ENCODE peak calls at places on chromosome 16, in four cellular contexts. E, J, A and M are unnamed samples.

GRCh38 chr16:57669476-57670162 is 1.5 kb downstream of the ADGRG3 start:
- DNase-seq in E (peak; percentile 17), J (no peak), A (no peak), M (no peak)

GRCh38 chr16:17375388-17376304 is 95.1 kb downstream of the XYLT1 start:
- DNase-seq in E (no peak), J (no peak), A (no peak), M (no peak)

GRCh38 chr16:66052745-66053144 is 313.7 kb upstream of the CDH5 start:
- DNase-seq in E (no peak), J (no peak), A (no peak), M (peak; percentile 12)

GRCh38 chr16:86662195-86662594 is 83.8 kb downstream of the FOXL1 start:
- DNase-seq in E (no peak), J (no peak), A (no peak), M (peak; percentile 26)

GRCh38 chr16:410516-411178 is 9.0 kb downstream of the DECR2 start:
- DNase-seq in E (no peak), J (no peak), A (no peak), M (no peak)

GRCh38 chr16:12337776-12338655 is 361.5 kb downstream of the SNX29 start:
- DNase-seq in E (no peak), J (no peak), A (no peak), M (peak; percentile 60)

GRCh38 chr16:58426095-58426494 is 33.8 kb downstream of the GINS3 start:
- DNase-seq in E (no peak), J (no peak), A (peak; percentile 45), M (no peak)

GRCh38 chr16:1941924-1942809 is 832 bp downstream of the MSRB1 start:
- DNase-seq in E (peak; percentile 85), J (no peak), A (no peak), M (no peak)

GRCh38 chr16:63877401-63877800 is 1244.5 kb downstream of the CDH11 start:
- DNase-seq in E (no peak), J (no peak), A (no peak), M (no peak)

GRCh38 chr16:85278851-85279250 is 166.6 kb upstream of the CIBAR2 start:
- DNase-seq in E (no peak), J (no peak), A (no peak), M (no peak)

GRCh38 chr16:79887541-79888540 is 287.3 kb upstream of the MAF start:
- DNase-seq in E (no peak), J (no peak), A (no peak), M (no peak)

GRCh38 chr16:89646270-89646669 is 11.2 kb downstream of the CHMP1A start:
- DNase-seq in E (no peak), J (no peak), A (no peak), M (no peak)

GRCh38 chr16:50756466-50756865 is 14.6 kb downstream of the CYLD start:
- DNase-seq in E (no peak), J (no peak), A (no peak), M (no peak)

GRCh38 chr16:66661210-66661560 is 35.4 kb downstream of the CMTM4 start:
- DNase-seq in E (peak; percentile 23), J (no peak), A (no peak), M (no peak)

GRCh38 chr16:8866884-8867482 is 1.8 kb downstream of the CARHSP1 start:
- DNase-seq in E (no peak), J (no peak), A (no peak), M (no peak)
- H3K9ac ChIP-seq in E (peak overlapping the region; percentile 74), J (peak overlapping the region; percentile 80), A (peak overlapping the region; percentile 95), M (peak overlapping the region; percentile 92)

GRCh38 chr16:20910781-20911321 is 10.3 kb downstream of the LYRM1 start:
- DNase-seq in E (peak; percentile 40), J (no peak), A (no peak), M (peak; percentile 92)
- TF ChIP-seq RFX5 in E (no peak), J (no peak), A (no peak), M (no peak)

GRCh38 chr16:14196011-14196410 is 124.9 kb downstream of the MRTFB start:
- DNase-seq in E (no peak), J (no peak), A (no peak), M (peak; percentile 18)
- TF ChIP-seq CHD1 in E (no peak), J (no peak), A (no peak), M (no peak)

GRCh38 chr16:22694887-22695382 is 119.0 kb upstream of the HS3ST2 start:
- DNase-seq in E (no peak), J (no peak), A (no peak), M (peak; percentile 90)

GRCh38 chr16:22692034-22692433 is 121.9 kb upstream of the HS3ST2 start:
- DNase-seq in E (no peak), J (no peak), A (no peak), M (no peak)

GRCh38 chr16:22688930-22689329 is 125.0 kb upstream of the HS3ST2 start:
- DNase-seq in E (no peak), J (no peak), A (no peak), M (no peak)

GRCh38 chr16:22693670-22694340 is 120.2 kb upstream of the HS3ST2 start:
- DNase-seq in E (no peak), J (no peak), A (no peak), M (no peak)

DNA sequence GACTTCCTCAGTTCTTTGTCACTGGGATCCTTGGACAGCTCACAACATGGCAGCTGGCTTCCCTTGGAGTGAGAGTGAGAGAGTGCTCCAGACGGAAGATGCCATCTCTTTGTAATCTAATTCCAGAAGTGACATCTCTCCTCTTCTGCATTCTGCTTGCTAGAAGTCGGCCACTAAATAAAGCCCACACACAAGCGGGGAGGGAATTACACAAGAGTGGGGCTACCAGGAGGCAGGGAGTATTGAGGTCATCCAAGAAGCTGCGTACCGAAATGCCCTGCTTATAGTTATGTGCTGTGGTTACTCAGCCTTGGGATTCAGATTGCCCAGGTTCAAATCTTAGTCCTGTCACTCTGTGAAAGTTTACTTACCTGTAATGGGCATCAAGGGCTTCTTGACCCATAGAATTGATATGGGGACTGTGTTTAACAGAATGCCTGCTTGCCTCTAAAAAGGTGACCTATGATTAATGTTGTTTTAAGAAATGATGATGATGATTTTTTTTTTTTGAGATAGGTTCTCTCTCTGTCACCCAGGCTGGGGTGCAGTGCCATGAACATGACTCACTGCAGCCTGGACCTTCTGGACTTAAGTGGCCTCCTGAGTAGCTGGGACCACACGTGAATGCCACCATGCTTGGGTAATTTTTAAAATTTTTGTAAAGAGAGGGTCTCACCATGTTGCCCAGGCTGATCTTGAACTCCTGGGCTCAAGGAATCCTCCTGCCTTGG is 120.9 kb upstream of the HS3ST2 start:
- DNase-seq in E (no peak), J (no peak), A (no peak), M (no peak)
- H3K9ac ChIP-seq in E (no peak overlapping the region), J (no peak overlapping the region), A (no peak overlapping the region), M (no peak overlapping the region)

GRCh38 chr16:81511371-81511770 is 66.8 kb downstream of the CMIP start:
- DNase-seq in E (no peak), J (no peak), A (no peak), M (peak; percentile 89)

GRCh38 chr16:81515281-81515680 is 70.7 kb downstream of the CMIP start:
- DNase-seq in E (no peak), J (no peak), A (no peak), M (no peak)

GRCh38 chr16:81514041-81514559 is 69.5 kb downstream of the CMIP start:
- DNase-seq in E (peak; percentile 55), J (no peak), A (no peak), M (no peak)

GRCh38 chr16:81514568-81515258 is 70.1 kb downstream of the CMIP start:
- DNase-seq in E (no peak), J (no peak), A (no peak), M (no peak)

DNA sequence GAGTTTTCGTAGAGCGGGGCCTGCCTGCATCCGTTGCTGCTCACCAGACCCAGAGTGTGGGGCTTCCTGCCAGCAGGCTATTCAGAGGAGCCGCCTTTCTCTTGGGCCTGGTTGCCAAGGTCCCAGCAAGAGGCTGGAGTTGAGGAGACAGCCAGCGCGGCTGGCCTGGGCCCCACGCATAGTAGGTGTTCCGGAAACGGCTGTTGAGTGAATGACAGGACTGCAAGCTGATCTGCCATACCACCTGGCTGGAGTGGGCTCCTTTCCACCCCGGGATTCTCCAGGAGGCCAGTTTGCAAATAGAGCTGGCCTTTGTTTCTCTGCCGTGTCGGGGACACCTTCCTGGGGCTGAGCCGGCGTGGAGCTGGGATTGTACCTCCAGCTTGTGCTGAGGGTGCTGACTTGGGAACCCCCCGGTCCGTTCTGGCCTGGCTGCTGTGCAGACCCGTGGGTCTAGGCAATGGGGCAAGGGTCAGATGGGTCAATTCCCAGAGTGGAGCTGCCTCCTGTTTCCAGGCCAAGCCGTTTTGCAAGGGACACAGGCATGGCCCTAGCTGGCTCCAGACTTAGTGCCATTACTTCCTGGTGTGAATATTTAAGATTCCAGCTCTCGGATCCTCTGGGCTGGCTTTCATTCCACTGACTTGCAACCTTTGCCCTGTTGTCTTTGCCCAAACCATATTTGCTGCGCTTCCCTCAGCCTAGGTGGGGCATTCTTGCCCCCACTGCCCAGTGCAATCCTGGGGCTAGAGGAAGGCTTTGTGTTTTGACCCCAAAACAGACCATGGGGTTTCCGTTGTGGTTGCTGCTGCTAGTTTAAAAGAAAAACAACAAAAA is 68.8 kb downstream of the CMIP start:
- DNase-seq in E (no peak), J (peak; percentile 63), A (no peak), M (no peak)
- TF ChIP-seq RFX5 in E (no peak), J (no peak), A (no peak), M (no peak)

GRCh38 chr16:83971165-83972130 is 3.4 kb downstream of the NECAB2 start:
- DNase-seq in E (no peak), J (no peak), A (no peak), M (no peak)
- TF ChIP-seq CHD1 in E (no peak), J (no peak), A (no peak), M (no peak)

DNA sequence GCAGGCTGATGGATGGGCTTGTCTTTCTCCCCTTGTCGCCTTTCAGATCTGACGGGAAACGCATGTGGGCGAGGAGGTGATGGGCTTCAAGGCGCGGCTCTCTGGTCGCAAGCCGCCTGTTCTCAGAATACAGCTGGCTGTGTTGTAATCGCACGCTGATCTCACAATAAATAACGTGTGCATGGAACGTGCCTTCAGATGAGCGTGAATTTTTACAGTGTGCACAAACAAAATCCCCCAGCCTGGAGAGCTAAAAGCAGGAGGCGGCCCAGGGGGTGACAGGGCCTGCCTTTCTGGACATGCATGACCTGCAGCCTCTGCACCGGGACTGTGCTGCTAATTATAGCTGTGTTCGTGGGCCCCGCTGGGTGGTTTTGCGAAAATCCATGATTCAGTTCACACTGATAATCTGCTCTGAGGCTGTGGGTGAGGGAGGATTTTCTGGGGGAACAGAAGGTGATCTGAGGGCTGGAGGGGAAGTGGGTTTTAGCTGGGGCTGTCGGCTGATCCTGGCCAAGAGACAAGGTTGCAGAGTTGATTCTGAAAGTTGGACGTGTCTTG is 187.7 kb upstream of the ZNF469 start:
- DNase-seq in E (no peak), J (no peak), A (no peak), M (peak; percentile 52)
- H3K9ac ChIP-seq in E (no peak overlapping the region), J (no peak overlapping the region), A (no peak overlapping the region), M (peak overlapping the region; percentile 34)